ENCODE peak calls at places on chromosomes 11 and 22, in six cellular contexts. One of them, this sample, is unnamed.

GRCh38 chr22:32880906-32881596 is 79.5 kb downstream of the TIMP3 start:
- DNase-seq in fibroblast of mammary gland: peak
- DNase-seq in heart right ventricle: peak
- DNase-seq in pancreas: no peak
- DNase-seq in gastrocnemius medialis: no peak
- DNase-seq in GM12865: no peak
- DNase-seq in this sample: peak

GRCh38 chr22:30767656-30768055 is 73.0 kb downstream of the OSBP2 start:
- DNase-seq in gastrocnemius medialis: no peak
- DNase-seq in pancreas: no peak
- DNase-seq in GM12865: no peak
- DNase-seq in heart right ventricle: no peak
- DNase-seq in fibroblast of mammary gland: no peak
- DNase-seq in this sample: no peak

GRCh38 chr22:36546092-36546804 is 17.3 kb upstream of the EIF3D start:
- DNase-seq in heart right ventricle: no peak
- DNase-seq in fibroblast of mammary gland: peak
- DNase-seq in pancreas: no peak
- DNase-seq in gastrocnemius medialis: no peak
- DNase-seq in GM12865: peak
- DNase-seq in this sample: no peak

GRCh38 chr22:24233816-24234215 is 11.1 kb downstream of the GGT5 start:
- DNase-seq in gastrocnemius medialis: no peak
- DNase-seq in GM12865: no peak
- DNase-seq in fibroblast of mammary gland: no peak
- DNase-seq in heart right ventricle: no peak
- DNase-seq in pancreas: no peak
- DNase-seq in this sample: no peak

GRCh38 chr22:45227645-45228400 is 12.9 kb downstream of the KIAA0930 start:
- DNase-seq in heart right ventricle: no peak
- DNase-seq in pancreas: no peak
- DNase-seq in GM12865: no peak
- DNase-seq in fibroblast of mammary gland: no peak
- DNase-seq in gastrocnemius medialis: no peak
- DNase-seq in this sample: no peak

GRCh38 chr11:8384199-8384821 is 120.6 kb upstream of the LMO1 start:
- DNase-seq in heart right ventricle: no peak
- DNase-seq in GM12865: peak
- DNase-seq in fibroblast of mammary gland: peak
- DNase-seq in gastrocnemius medialis: peak
- DNase-seq in pancreas: no peak
- DNase-seq in this sample: no peak

GRCh38 chr11:16406226-16406625 is 49.9 kb upstream of the SOX6 start:
- DNase-seq in gastrocnemius medialis: no peak
- DNase-seq in GM12865: no peak
- DNase-seq in heart right ventricle: no peak
- DNase-seq in pancreas: no peak
- DNase-seq in fibroblast of mammary gland: no peak
- DNase-seq in this sample: peak

GRCh38 chr11:70556884-70557741 is 158.8 kb downstream of the CTTN start:
- DNase-seq in fibroblast of mammary gland: peak
- DNase-seq in heart right ventricle: no peak
- DNase-seq in pancreas: no peak
- DNase-seq in GM12865: peak
- DNase-seq in gastrocnemius medialis: no peak
- DNase-seq in this sample: no peak

GRCh38 chr11:10625982-10626311 is 57.5 kb upstream of the LYVE1 start:
- DNase-seq in gastrocnemius medialis: no peak
- DNase-seq in pancreas: no peak
- DNase-seq in heart right ventricle: peak
- DNase-seq in fibroblast of mammary gland: no peak
- DNase-seq in GM12865: no peak
- DNase-seq in this sample: no peak

DNA sequence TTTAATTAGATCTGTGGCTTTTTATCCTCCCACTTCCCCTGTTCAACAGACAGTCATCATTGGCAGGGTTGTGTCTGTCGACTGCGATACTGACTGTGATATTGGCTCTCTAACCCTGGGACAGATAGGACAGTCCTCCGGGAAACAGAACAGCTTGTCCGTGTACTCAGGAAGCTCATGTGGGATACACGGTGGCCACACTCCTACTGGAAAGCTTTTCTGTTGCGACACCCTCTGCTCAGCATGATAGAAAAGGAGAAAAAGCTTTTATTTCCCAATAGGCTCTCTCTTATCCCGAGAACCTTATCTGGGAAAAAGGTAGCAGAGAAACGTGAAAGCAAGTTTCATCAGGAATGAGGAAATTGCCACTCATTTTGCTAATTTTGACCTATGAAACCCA is 60.4 kb upstream of the HSPA8 start:
- DNase-seq in heart right ventricle: no peak
- DNase-seq in gastrocnemius medialis: peak
- DNase-seq in pancreas: no peak
- DNase-seq in fibroblast of mammary gland: peak
- DNase-seq in GM12865: no peak
- DNase-seq in this sample: peak
- H3K4me3 ChIP-seq in heart right ventricle: no peak
- H3K4me3 ChIP-seq in gastrocnemius medialis: no peak
- H3K4me3 ChIP-seq in pancreas: no peak
- H3K4me3 ChIP-seq in fibroblast of mammary gland: no peak
- H3K4me3 ChIP-seq in GM12865: no peak
- H3K4me3 ChIP-seq in this sample: no peak

GRCh38 chr11:12684821-12685220 is 10.6 kb downstream of the TEAD1 start:
- DNase-seq in heart right ventricle: no peak
- DNase-seq in GM12865: no peak
- DNase-seq in pancreas: no peak
- DNase-seq in gastrocnemius medialis: no peak
- DNase-seq in fibroblast of mammary gland: no peak
- DNase-seq in this sample: no peak

GRCh38 chr11:12685229-12685628 is 11.0 kb downstream of the TEAD1 start:
- DNase-seq in fibroblast of mammary gland: no peak
- DNase-seq in heart right ventricle: no peak
- DNase-seq in gastrocnemius medialis: no peak
- DNase-seq in pancreas: no peak
- DNase-seq in GM12865: no peak
- DNase-seq in this sample: no peak

GRCh38 chr11:12683857-12684256 is 9.6 kb downstream of the TEAD1 start:
- DNase-seq in gastrocnemius medialis: no peak
- DNase-seq in heart right ventricle: no peak
- DNase-seq in GM12865: no peak
- DNase-seq in pancreas: no peak
- DNase-seq in fibroblast of mammary gland: peak
- DNase-seq in this sample: no peak

GRCh38 chr11:12682730-12683500 is 8.7 kb downstream of the TEAD1 start:
- DNase-seq in pancreas: no peak
- DNase-seq in fibroblast of mammary gland: no peak
- DNase-seq in gastrocnemius medialis: no peak
- DNase-seq in GM12865: no peak
- DNase-seq in heart right ventricle: no peak
- DNase-seq in this sample: no peak

GRCh38 chr11:12684354-12684753 is 10.1 kb downstream of the TEAD1 start:
- DNase-seq in heart right ventricle: no peak
- DNase-seq in fibroblast of mammary gland: no peak
- DNase-seq in pancreas: no peak
- DNase-seq in gastrocnemius medialis: no peak
- DNase-seq in GM12865: no peak
- DNase-seq in this sample: no peak
- H3K4me3 ChIP-seq in heart right ventricle: no peak
- H3K4me3 ChIP-seq in fibroblast of mammary gland: no peak
- H3K4me3 ChIP-seq in pancreas: no peak
- H3K4me3 ChIP-seq in gastrocnemius medialis: no peak
- H3K4me3 ChIP-seq in GM12865: no peak
- H3K4me3 ChIP-seq in this sample: no peak

GRCh38 chr11:12009617-12010321 is 1.3 kb upstream of the DKK3 start:
- DNase-seq in fibroblast of mammary gland: no peak
- DNase-seq in heart right ventricle: no peak
- DNase-seq in pancreas: no peak
- DNase-seq in GM12865: no peak
- DNase-seq in gastrocnemius medialis: no peak
- DNase-seq in this sample: no peak
- H3K4me3 ChIP-seq in fibroblast of mammary gland: peak
- H3K4me3 ChIP-seq in heart right ventricle: peak
- H3K4me3 ChIP-seq in pancreas: no peak
- H3K4me3 ChIP-seq in GM12865: no peak
- H3K4me3 ChIP-seq in gastrocnemius medialis: no peak
- H3K4me3 ChIP-seq in this sample: peak

GRCh38 chr22:19730662-19731360 is 7.5 kb downstream of the GP1BB start:
- DNase-seq in heart right ventricle: peak
- DNase-seq in pancreas: peak
- DNase-seq in gastrocnemius medialis: peak
- DNase-seq in GM12865: peak
- DNase-seq in fibroblast of mammary gland: peak
- DNase-seq in this sample: peak

GRCh38 chr22:19731736-19732135 is 8.4 kb downstream of the GP1BB start:
- DNase-seq in fibroblast of mammary gland: no peak
- DNase-seq in GM12865: no peak
- DNase-seq in gastrocnemius medialis: no peak
- DNase-seq in pancreas: no peak
- DNase-seq in heart right ventricle: no peak
- DNase-seq in this sample: no peak

GRCh38 chr22:19732403-19733113 is 9.2 kb downstream of the GP1BB start:
- DNase-seq in heart right ventricle: no peak
- DNase-seq in pancreas: no peak
- DNase-seq in gastrocnemius medialis: no peak
- DNase-seq in fibroblast of mammary gland: no peak
- DNase-seq in GM12865: no peak
- DNase-seq in this sample: no peak

GRCh38 chr22:19730141-19730661 is 6.9 kb downstream of the GP1BB start:
- DNase-seq in heart right ventricle: no peak
- DNase-seq in gastrocnemius medialis: no peak
- DNase-seq in fibroblast of mammary gland: no peak
- DNase-seq in GM12865: no peak
- DNase-seq in pancreas: no peak
- DNase-seq in this sample: no peak

GRCh38 chr22:19731361-19731725 is 8.0 kb downstream of the GP1BB start:
- DNase-seq in gastrocnemius medialis: no peak
- DNase-seq in pancreas: no peak
- DNase-seq in GM12865: no peak
- DNase-seq in fibroblast of mammary gland: no peak
- DNase-seq in heart right ventricle: no peak
- DNase-seq in this sample: no peak
- H3K4me3 ChIP-seq in gastrocnemius medialis: no peak
- H3K4me3 ChIP-seq in pancreas: no peak
- H3K4me3 ChIP-seq in GM12865: no peak
- H3K4me3 ChIP-seq in fibroblast of mammary gland: no peak
- H3K4me3 ChIP-seq in heart right ventricle: no peak
- H3K4me3 ChIP-seq in this sample: no peak

GRCh38 chr11:14320020-14320419 is 39.0 kb downstream of the RRAS2 start:
- DNase-seq in heart right ventricle: no peak
- DNase-seq in gastrocnemius medialis: no peak
- DNase-seq in pancreas: no peak
- DNase-seq in GM12865: peak
- DNase-seq in fibroblast of mammary gland: peak
- DNase-seq in this sample: no peak

GRCh38 chr11:14318581-14318981 is 40.4 kb downstream of the RRAS2 start:
- DNase-seq in GM12865: no peak
- DNase-seq in gastrocnemius medialis: no peak
- DNase-seq in pancreas: no peak
- DNase-seq in fibroblast of mammary gland: peak
- DNase-seq in heart right ventricle: no peak
- DNase-seq in this sample: no peak

GRCh38 chr11:14322510-14322909 is 36.5 kb downstream of the RRAS2 start:
- DNase-seq in pancreas: no peak
- DNase-seq in GM12865: no peak
- DNase-seq in gastrocnemius medialis: no peak
- DNase-seq in heart right ventricle: no peak
- DNase-seq in fibroblast of mammary gland: no peak
- DNase-seq in this sample: no peak

GRCh38 chr11:14327105-14327504 is 31.9 kb downstream of the RRAS2 start:
- DNase-seq in GM12865: no peak
- DNase-seq in pancreas: no peak
- DNase-seq in fibroblast of mammary gland: no peak
- DNase-seq in gastrocnemius medialis: no peak
- DNase-seq in heart right ventricle: no peak
- DNase-seq in this sample: no peak

GRCh38 chr11:14323118-14323676 is 35.8 kb downstream of the RRAS2 start:
- DNase-seq in pancreas: no peak
- DNase-seq in heart right ventricle: no peak
- DNase-seq in fibroblast of mammary gland: no peak
- DNase-seq in gastrocnemius medialis: no peak
- DNase-seq in GM12865: no peak
- DNase-seq in this sample: no peak
- H3K4me3 ChIP-seq in pancreas: no peak
- H3K4me3 ChIP-seq in heart right ventricle: no peak
- H3K4me3 ChIP-seq in fibroblast of mammary gland: no peak
- H3K4me3 ChIP-seq in gastrocnemius medialis: no peak
- H3K4me3 ChIP-seq in GM12865: peak
- H3K4me3 ChIP-seq in this sample: no peak

DNA sequence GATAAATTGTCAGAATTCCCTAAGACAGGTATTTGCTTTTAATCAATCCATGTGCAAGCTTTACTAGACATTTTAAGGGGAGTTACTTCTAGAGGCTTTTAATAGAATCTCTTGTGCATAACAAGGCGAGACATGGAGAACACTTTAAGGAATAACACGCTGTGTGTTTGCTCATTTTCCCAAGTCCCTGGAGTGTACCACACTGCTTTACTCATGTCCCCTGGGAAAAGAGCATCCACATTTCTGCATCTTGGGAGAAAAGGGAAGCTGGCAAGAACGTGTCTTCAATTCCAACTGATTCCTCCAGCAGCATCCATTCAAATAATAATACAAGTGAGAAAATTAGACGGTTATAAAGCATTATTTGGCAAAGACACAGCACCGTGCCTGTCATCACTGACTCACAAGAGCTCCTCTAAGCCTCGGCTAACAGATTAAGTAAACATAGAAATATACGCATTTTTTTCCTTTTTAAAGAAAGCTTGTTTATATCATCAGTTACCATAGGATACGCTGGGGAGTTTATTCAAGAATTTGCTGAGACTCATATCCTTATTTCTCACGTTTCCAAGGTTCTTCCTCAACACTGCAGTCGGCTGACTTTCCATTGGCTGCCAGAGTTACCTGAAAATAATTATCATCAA is 121.5 kb downstream of the CD44 start:
- DNase-seq in gastrocnemius medialis: no peak
- DNase-seq in heart right ventricle: no peak
- DNase-seq in GM12865: no peak
- DNase-seq in pancreas: no peak
- DNase-seq in fibroblast of mammary gland: peak
- DNase-seq in this sample: peak
- H3K4me3 ChIP-seq in gastrocnemius medialis: no peak
- H3K4me3 ChIP-seq in heart right ventricle: no peak
- H3K4me3 ChIP-seq in GM12865: no peak
- H3K4me3 ChIP-seq in pancreas: no peak
- H3K4me3 ChIP-seq in fibroblast of mammary gland: no peak
- H3K4me3 ChIP-seq in this sample: no peak

This sample was measured in skeletal muscle cell.